ENCODE peak calls at places on chromosomes 13 and 19, in nine cellular contexts. C is lower lobe of right lung, F is neural progenitor cell, E is uterus, K is body of pancreas, O is Caco-2, Q is vagina, P is heart left ventricle, V is ovary. N is an unnamed sample. For H3K27me3 and H3K4me1, the result is how much of the 10 kb centered on the place peaks cover.

GRCh38 chr13:84831666-84832657 is 949.7 kb upstream of the SLITRK1 start:
- DNase-seq in V (no peak), F (no peak), K (no peak), P (no peak), Q (no peak), C (no peak), O (no peak), E (no peak), N (peak)

GRCh38 chr19:883661-884211 is 9.3 kb downstream of the MED16 start:
- DNase-seq in Q (no peak), E (no peak), P (no peak), C (peak), K (no peak), O (peak), F (no peak), V (no peak), N (peak)

GRCh38 chr19:44714597-44715169 is 15.7 kb downstream of the CEACAM16 start:
- DNase-seq in E (no peak), C (no peak), Q (no peak), P (no peak), K (no peak), F (no peak), O (no peak), V (no peak), N (no peak)

GRCh38 chr13:71864094-71864980 is 2.7 kb downstream of the DACH1 start:
- DNase-seq in O (peak), K (peak), P (peak), Q (no peak), V (no peak), F (peak), E (peak), C (peak), N (no peak)

GRCh38 chr13:67299072-67299635 is 69.0 kb upstream of the PCDH9 start:
- DNase-seq in F (no peak), K (no peak), C (no peak), P (no peak), V (no peak), O (no peak), Q (no peak), E (no peak), N (no peak)

GRCh38 chr13:99033814-99034213 is 56.0 kb upstream of the DOCK9 start:
- DNase-seq in E (no peak), F (peak), P (no peak), O (peak), V (no peak), Q (no peak), K (no peak), C (no peak), N (no peak)

GRCh38 chr19:15028490-15028889 is 20.8 kb upstream of the CASP14 start:
- DNase-seq in C (no peak), P (no peak), V (no peak), Q (no peak), O (no peak), F (no peak), E (no peak), K (no peak), N (no peak)

GRCh38 chr19:23999821-24000610 is 85.3 kb downstream of the ZNF726 start:
- DNase-seq in K (no peak), V (no peak), C (no peak), E (no peak), O (no peak), P (no peak), Q (no peak), F (no peak), N (no peak)

GRCh38 chr19:15015946-15016542 is 33.2 kb upstream of the CASP14 start:
- DNase-seq in C (no peak), F (peak), E (no peak), Q (no peak), O (peak), P (no peak), K (peak), V (no peak), N (peak)

GRCh38 chr13:49898792-49899191 is 37.3 kb downstream of the SPRYD7 start:
- DNase-seq in O (no peak), F (no peak), V (no peak), K (no peak), Q (no peak), E (no peak), P (no peak), C (no peak), N (no peak)

GRCh38 chr13:35818577-35819165 is 312.5 kb downstream of the DCLK1 start:
- DNase-seq in F (peak), K (no peak), E (no peak), Q (no peak), O (no peak), V (no peak), P (no peak), C (no peak), N (no peak)

GRCh38 chr19:20273376-20273775 is 106.4 kb downstream of the ZNF486 start:
- DNase-seq in C (no peak), P (no peak), K (no peak), F (no peak), E (no peak), O (no peak), V (no peak), Q (no peak), N (no peak)

GRCh38 chr13:39618546-39618945 is 15.6 kb upstream of the LHFPL6 start:
- DNase-seq in Q (no peak), C (no peak), P (no peak), E (no peak), O (no peak), K (no peak), V (no peak), F (no peak), N (no peak)

GRCh38 chr13:30002577-30002976 is 152.2 kb upstream of the UBL3 start:
- DNase-seq in Q (no peak), P (no peak), V (no peak), F (no peak), C (no peak), O (no peak), E (no peak), K (no peak), N (no peak)

GRCh38 chr19:34173145-34173956 is 1.0 kb downstream of the LSM14A start:
- DNase-seq in E (peak), O (peak), K (peak), C (peak), F (peak), V (peak), P (no peak), Q (no peak), N (peak)

GRCh38 chr13:99087954-99088491 is 110.2 kb upstream of the DOCK9 start:
- DNase-seq in C (no peak), F (peak), V (no peak), P (no peak), K (peak), Q (no peak), E (no peak), O (no peak), N (peak)

GRCh38 chr13:29423050-29423449 is 172.4 kb downstream of the SLC7A1 start:
- DNase-seq in Q (no peak), O (no peak), C (no peak), F (peak), V (no peak), E (no peak), P (no peak), K (no peak), N (no peak)

GRCh38 chr13:112999414-113000177 is 30.6 kb downstream of the MCF2L start:
- DNase-seq in E (no peak), K (no peak), O (no peak), F (no peak), C (no peak), Q (no peak), V (no peak), P (no peak), N (no peak)
- H3K27me3 ChIP-seq in E (under half), K (under half), O (under half), F (under half), C (under half), Q (under half), V (under half), P (under half), N (under half)

DNA sequence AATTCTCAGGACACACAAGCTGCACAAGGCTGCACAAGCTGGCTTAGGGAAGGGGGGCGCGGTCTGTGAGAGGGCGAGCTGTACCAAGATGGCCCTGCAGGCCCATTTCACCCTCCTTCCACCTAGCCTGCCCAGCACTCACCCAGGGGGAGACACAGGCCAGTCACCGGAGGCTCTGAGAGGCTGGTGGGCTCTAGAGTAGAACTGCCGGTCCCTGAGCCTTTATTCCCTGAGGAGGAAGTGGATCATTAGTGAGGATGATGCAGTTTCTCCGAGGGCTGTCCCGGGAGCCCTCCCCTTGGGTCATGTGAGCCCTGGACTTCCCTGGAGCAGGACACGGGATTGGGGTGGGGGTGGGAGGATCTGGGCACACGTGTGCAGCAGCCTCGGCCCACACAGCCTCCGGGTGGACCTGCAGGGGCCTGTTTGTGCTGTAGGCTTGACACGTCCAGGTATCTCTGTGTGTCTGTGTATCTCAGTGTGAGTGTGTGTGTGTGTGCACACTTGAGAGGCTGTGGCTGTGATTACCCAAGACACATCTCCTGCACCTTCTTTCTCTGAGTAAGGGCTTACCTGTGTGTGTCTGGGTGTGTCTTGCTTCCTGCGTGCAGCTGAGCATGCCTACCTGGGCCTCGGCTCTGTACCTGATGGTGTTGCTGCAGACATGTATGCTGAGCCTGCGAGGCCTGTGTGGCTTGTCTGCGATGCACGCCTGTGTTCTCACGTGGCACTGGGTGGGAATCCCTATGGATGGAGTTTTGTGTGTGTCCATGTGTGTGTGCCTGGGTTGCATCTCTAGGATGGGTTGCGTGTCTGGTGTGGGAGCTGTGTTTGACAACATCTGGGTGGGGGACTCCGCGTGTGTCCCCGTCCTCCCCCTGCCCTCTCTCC is at the start of gene ACP5:
- DNase-seq in F (no peak), P (no peak), E (no peak), O (no peak), K (no peak), Q (no peak), V (peak), C (peak), N (no peak)
- H3K4me3 ChIP-seq in F (peak), P (peak), E (peak), O (no peak), K (no peak), Q (peak), V (peak), C (peak), N (no peak)

DNA sequence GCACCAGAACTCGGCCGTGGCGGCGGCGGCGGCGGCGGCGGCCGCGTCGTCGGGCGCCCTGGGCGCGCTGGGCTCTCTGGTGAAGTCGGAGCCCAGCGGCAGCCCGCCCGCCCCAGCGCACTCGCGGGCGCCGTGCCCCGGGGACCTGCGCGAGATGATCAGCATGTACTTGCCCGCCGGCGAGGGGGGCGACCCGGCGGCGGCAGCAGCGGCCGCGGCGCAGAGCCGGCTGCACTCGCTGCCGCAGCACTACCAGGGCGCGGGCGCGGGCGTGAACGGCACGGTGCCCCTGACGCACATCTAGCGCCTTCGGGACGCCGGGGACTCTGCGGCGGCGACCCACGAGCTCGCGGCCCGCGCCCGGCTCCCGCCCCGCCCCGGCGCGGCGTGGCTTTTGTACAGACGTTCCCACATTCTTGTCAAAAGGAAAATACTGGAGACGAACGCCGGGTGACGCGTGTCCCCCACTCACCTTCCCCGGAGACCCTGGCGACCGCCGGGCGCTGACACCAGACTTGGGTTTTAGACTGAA is 1.6 kb downstream of the SOX1 start:
- DNase-seq in Q (no peak), P (no peak), V (no peak), K (no peak), O (no peak), E (no peak), C (no peak), F (peak), N (peak)
- H3K4me1 ChIP-seq in Q (under half), P (under half), V (under half), K (under half), O (under half), E (under half), C (under half), F (under half), N (under half)

DNA sequence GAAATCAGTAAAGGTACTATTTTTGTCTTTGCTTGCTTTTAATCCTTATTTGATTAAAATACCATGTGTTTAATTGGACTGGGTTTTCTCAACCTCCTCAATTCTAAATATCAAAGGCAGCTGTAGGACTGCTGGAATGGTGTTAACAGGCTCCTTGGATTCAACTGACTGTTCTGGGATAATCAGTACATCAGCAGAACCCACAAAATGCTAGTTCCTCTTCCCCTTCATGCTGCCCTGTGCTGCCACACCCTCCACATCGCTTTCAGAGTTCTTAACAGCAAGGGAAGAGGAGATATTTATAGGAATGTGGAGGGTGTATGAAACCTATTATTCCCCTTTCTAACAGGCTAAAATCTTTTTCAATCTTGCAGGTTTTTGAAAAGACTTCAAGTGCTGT is 82.4 kb downstream of the KCTD12 start:
- DNase-seq in P (no peak), E (no peak), F (no peak), Q (no peak), O (no peak), K (no peak), V (no peak), C (no peak), N (no peak)
- H3K27me3 ChIP-seq in P (under half), E (under half), F (under half), Q (under half), O (under half), K (under half), V (under half), C (under half), N (under half)

GRCh38 chr19:37317403-37318209 is 53.3 kb upstream of the ZNF527 start:
- DNase-seq in P (peak), E (peak), F (peak), Q (peak), C (peak), V (peak), K (peak), O (peak), N (peak)

GRCh38 chr19:37309834-37310575 is 60.9 kb upstream of the ZNF527 start:
- DNase-seq in P (no peak), F (no peak), K (no peak), C (no peak), O (no peak), E (no peak), V (no peak), Q (no peak), N (peak)

GRCh38 chr19:37313335-37313627 is 57.6 kb upstream of the ZNF527 start:
- DNase-seq in O (no peak), P (no peak), V (no peak), C (no peak), K (no peak), Q (no peak), F (no peak), E (no peak), N (no peak)
- H3K4me3 ChIP-seq in O (no peak), P (peak), V (no peak), C (no peak), K (no peak), Q (peak), F (peak), E (no peak), N (peak)

DNA sequence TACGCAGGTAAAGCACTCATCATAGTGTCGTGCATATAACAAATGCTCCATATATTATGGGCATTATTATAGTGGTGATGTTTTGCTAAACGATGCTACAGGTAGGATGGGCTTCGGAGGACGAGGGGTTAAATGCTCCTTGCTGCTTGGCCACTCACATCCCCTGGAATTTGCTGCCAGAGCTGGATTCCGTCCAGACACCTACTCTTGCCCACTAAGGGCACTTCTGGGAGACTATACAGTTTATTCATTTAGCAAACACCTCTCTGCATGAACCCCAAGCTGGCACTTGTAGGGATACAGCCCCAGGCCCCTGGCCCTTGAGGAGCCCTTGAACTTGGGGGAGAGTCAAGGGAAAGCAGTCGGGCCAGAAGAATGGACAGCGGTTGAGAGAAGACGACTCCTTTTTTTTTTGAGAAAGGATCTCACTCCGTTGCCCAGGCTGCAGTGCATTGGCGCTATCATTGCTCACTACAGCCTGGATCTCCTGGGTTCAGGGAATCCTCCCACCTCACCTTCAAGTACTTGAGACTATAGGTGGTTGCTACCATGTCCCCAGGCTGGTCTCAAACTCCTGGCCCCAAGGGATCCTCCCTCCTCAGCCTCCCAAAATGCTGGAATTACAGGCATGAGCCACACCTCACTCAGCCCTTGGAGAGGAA is 1.2 kb upstream of the MRPL34 start:
- DNase-seq in E (peak), O (no peak), K (no peak), Q (no peak), C (peak), V (peak), P (no peak), F (no peak), N (no peak)
- H3K4me1 ChIP-seq in E (under half), O (under half), K (under half), Q (half or more), C (under half), V (under half), P (under half), F (under half), N (under half)